ENCODE peak calls at places on chromosomes 16 and 17, in nine cellular contexts. M, I, T, J, K, P, Z, E and G are unnamed samples.

GRCh38 chr17:59327891-59328290 is 3.6 kb upstream of the YPEL2 start:
- DNase-seq in M (no peak), I (no peak), T (no peak), J (no peak), K (no peak), P (no peak), Z (no peak), E (no peak), G (no peak)

GRCh38 chr16:81242977-81243618 is 4.6 kb downstream of the BCO1 start:
- DNase-seq in M (no peak), I (no peak), T (no peak), J (no peak), K (no peak), P (no peak), Z (no peak), E (no peak), G (no peak)

GRCh38 chr17:67434061-67434525 is 57.0 kb downstream of the PITPNC1 start:
- DNase-seq in M (no peak), I (no peak), T (peak), J (no peak), K (no peak), P (no peak), Z (no peak), E (no peak), G (no peak)

GRCh38 chr16:2019500-2019899 is at the start of gene NPW:
- DNase-seq in M (no peak), I (no peak), T (no peak), J (peak), K (no peak), P (no peak), Z (no peak), E (no peak), G (no peak)

GRCh38 chr17:30995347-30995746 is 24.5 kb downstream of the RNF135 start:
- DNase-seq in M (no peak), I (no peak), T (no peak), J (no peak), K (no peak), P (no peak), Z (no peak), E (no peak), G (no peak)

GRCh38 chr17:74539281-74539820 is 6.6 kb downstream of the CD300C start:
- DNase-seq in M (no peak), I (no peak), T (no peak), J (no peak), K (no peak), P (peak), Z (no peak), E (no peak), G (no peak)

GRCh38 chr16:7400117-7400890 is 67.7 kb downstream of the RBFOX1 start:
- DNase-seq in M (no peak), I (no peak), T (no peak), J (no peak), K (no peak), P (no peak), Z (no peak), E (no peak), G (no peak)

GRCh38 chr17:82868715-82869131 is 28.9 kb upstream of the ZNF750 start:
- DNase-seq in M (no peak), I (no peak), T (no peak), J (no peak), K (no peak), P (no peak), Z (no peak), E (no peak), G (no peak)

GRCh38 chr17:72465191-72466024 is 344.6 kb downstream of the SOX9 start:
- DNase-seq in M (peak), I (no peak), T (no peak), J (no peak), K (peak), P (peak), Z (peak), E (peak), G (no peak)

GRCh38 chr16:15950167-15950854 is 895 bp downstream of the ABCC1 start:
- DNase-seq in M (no peak), I (peak), T (peak), J (peak), K (no peak), P (no peak), Z (peak), E (peak), G (no peak)

GRCh38 chr16:27222499-27223225 is 19.3 kb downstream of the KDM8 start:
- DNase-seq in M (peak), I (no peak), T (no peak), J (no peak), K (peak), P (no peak), Z (no peak), E (no peak), G (no peak)

GRCh38 chr16:27221576-27222498 is 18.5 kb downstream of the KDM8 start:
- DNase-seq in M (peak), I (no peak), T (no peak), J (no peak), K (peak), P (no peak), Z (no peak), E (no peak), G (no peak)

GRCh38 chr16:27224271-27224737 is 21.0 kb downstream of the KDM8 start:
- DNase-seq in M (no peak), I (no peak), T (no peak), J (no peak), K (no peak), P (no peak), Z (no peak), E (no peak), G (no peak)

GRCh38 chr16:27223701-27224100 is 20.4 kb downstream of the KDM8 start:
- DNase-seq in M (no peak), I (no peak), T (no peak), J (no peak), K (no peak), P (no peak), Z (no peak), E (no peak), G (no peak)

DNA sequence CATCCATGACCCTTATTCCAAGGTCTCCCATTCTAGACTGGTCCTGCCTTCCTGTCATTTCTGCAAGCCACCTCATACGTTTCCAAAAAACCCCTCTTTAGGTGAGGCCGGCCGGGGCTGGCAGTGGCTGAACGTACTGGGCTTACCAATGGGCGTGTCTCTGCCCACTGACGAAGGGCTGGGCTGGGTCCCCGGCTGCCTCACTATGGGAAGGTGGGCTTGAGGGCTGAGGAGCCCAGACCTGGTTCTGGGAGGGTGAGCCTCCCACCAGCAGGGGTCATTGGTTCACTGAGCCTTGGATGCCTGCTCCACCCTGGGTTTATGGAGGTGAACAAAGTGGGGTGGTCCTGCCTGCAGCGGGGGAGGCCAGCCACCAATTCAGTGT is 19.9 kb downstream of the KDM8 start:
- DNase-seq in M (no peak), I (no peak), T (no peak), J (no peak), K (no peak), P (no peak), Z (no peak), E (no peak), G (no peak)
- TF ChIP-seq CTCF in M (peak), I (peak), T (no peak), J (no peak), K (no peak), P (no peak), Z (peak), E (no peak), G (no peak)

GRCh38 chr17:48027322-48027981 is 10.1 kb downstream of the COPZ2 start:
- DNase-seq in M (no peak), I (no peak), T (no peak), J (no peak), K (no peak), P (no peak), Z (no peak), E (no peak), G (no peak)
- TF ChIP-seq CTCF in M (no peak), I (no peak), T (no peak), J (no peak), K (no peak), P (no peak), Z (no peak), E (no peak), G (no peak)

GRCh38 chr17:21275579-21276339 is 8.8 kb upstream of the MAP2K3 start:
- DNase-seq in M (no peak), I (peak), T (peak), J (peak), K (peak), P (peak), Z (peak), E (peak), G (peak)
- TF ChIP-seq CTCF in M (no peak), I (no peak), T (no peak), J (peak), K (no peak), P (no peak), Z (no peak), E (no peak), G (peak)

GRCh38 chr16:85988723-85989313 is 89.9 kb downstream of the IRF8 start:
- DNase-seq in M (no peak), I (no peak), T (no peak), J (no peak), K (no peak), P (no peak), Z (no peak), E (no peak), G (no peak)

GRCh38 chr16:85986931-85987749 is 88.2 kb downstream of the IRF8 start:
- DNase-seq in M (no peak), I (no peak), T (peak), J (peak), K (peak), P (peak), Z (no peak), E (no peak), G (no peak)

GRCh38 chr16:85989376-85989775 is 90.4 kb downstream of the IRF8 start:
- DNase-seq in M (no peak), I (no peak), T (no peak), J (no peak), K (no peak), P (no peak), Z (no peak), E (no peak), G (no peak)

GRCh38 chr16:85988306-85988705 is 89.3 kb downstream of the IRF8 start:
- DNase-seq in M (no peak), I (no peak), T (no peak), J (no peak), K (no peak), P (no peak), Z (no peak), E (no peak), G (no peak)

DNA sequence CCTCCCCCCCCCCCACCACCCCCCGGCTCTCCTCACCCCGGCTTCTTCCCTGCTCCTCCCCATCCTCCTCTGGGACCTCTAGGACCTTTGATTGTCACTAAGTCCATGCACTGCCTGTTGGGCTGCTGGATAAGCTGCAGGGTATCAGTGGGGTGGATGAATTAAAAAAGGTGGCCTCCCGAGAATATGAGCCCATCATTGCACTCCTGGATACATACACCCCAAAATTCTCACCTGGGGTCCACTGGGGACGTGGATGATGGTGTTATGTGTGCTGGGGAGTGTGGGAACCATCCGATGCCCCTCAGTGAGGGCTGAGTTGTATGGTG is 88.8 kb downstream of the IRF8 start:
- DNase-seq in M (no peak), I (no peak), T (no peak), J (no peak), K (no peak), P (no peak), Z (no peak), E (no peak), G (no peak)
- TF ChIP-seq CTCF in M (no peak), I (peak), T (peak), J (peak), K (no peak), P (no peak), Z (no peak), E (no peak), G (peak)

GRCh38 chr17:81537856-81538555 is 9.8 kb downstream of the FSCN2 start:
- DNase-seq in M (no peak), I (no peak), T (no peak), J (peak), K (peak), P (no peak), Z (no peak), E (no peak), G (no peak)
- TF ChIP-seq CTCF in M (no peak), I (no peak), T (no peak), J (no peak), K (no peak), P (no peak), Z (no peak), E (no peak), G (peak)

GRCh38 chr16:88783391-88784073 is 1.5 kb downstream of the PIEZO1 start:
- DNase-seq in M (no peak), I (peak), T (no peak), J (peak), K (no peak), P (peak), Z (no peak), E (peak), G (no peak)

GRCh38 chr16:88784074-88784855 is 755 bp downstream of the PIEZO1 start:
- DNase-seq in M (no peak), I (peak), T (no peak), J (peak), K (peak), P (peak), Z (peak), E (peak), G (no peak)

GRCh38 chr16:88784856-88785105 is 239 bp downstream of the PIEZO1 start:
- DNase-seq in M (no peak), I (no peak), T (no peak), J (no peak), K (no peak), P (no peak), Z (no peak), E (no peak), G (no peak)

GRCh38 chr16:88781140-88782077 is 3.6 kb downstream of the PIEZO1 start:
- DNase-seq in M (no peak), I (no peak), T (no peak), J (peak), K (no peak), P (no peak), Z (no peak), E (no peak), G (no peak)

DNA sequence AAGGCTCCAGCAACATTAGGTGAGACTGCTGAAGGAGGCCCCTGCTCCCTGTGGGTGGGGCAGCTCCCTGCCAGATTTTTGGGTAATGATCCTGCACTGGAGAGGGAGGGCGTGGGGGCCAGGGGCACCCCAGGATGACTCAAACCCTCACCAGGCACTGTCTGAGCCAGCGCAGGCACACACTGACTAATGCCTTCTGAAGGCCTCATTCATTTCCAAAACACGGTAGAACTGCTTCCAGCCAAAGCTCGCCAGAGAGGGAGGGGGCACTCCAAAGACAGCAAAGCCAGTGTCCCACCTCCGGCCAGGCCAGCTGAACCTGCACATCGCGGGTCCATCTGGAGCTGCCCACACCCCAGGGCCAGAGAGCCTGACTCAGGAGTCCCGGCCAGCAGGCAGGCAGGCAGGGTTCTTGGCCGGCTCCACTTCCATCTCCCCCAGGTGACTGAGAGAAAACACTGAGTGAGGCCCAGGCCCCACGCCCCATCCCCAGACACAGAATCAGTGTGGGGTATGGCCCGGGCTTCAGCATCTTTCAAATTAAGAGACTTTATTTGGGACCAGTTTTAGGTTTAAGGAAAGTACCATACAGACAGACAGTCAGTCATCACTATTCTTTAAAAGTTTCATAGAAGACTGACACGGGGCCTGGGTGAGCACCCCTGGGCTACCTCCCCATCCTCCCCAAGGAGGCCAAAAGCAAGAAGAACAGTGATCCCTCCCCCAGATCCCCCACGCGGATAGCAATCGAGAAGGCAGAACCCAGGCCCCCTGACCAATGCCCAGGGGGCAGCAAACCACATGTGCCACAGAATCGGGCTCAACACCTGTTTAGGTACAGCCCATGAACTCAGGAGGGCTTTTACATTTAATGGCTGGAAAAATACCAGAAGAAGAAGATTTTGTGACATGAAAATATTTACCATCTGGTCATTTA is 2.3 kb downstream of the PIEZO1 start:
- DNase-seq in M (no peak), I (peak), T (no peak), J (peak), K (no peak), P (no peak), Z (peak), E (peak), G (no peak)
- TF ChIP-seq CTCF in M (no peak), I (no peak), T (no peak), J (no peak), K (no peak), P (no peak), Z (no peak), E (no peak), G (no peak)

GRCh38 chr17:9979463-9979995 is 74.5 kb upstream of the RCVRN start:
- DNase-seq in M (no peak), I (no peak), T (no peak), J (no peak), K (peak), P (no peak), Z (no peak), E (no peak), G (no peak)

GRCh38 chr17:9981344-9981915 is 76.4 kb upstream of the RCVRN start:
- DNase-seq in M (no peak), I (no peak), T (no peak), J (no peak), K (no peak), P (no peak), Z (no peak), E (no peak), G (no peak)

GRCh38 chr17:9985622-9986021 is 80.6 kb upstream of the RCVRN start:
- DNase-seq in M (no peak), I (no peak), T (no peak), J (no peak), K (no peak), P (no peak), Z (no peak), E (no peak), G (no peak)

GRCh38 chr17:9984768-9985167 is 79.7 kb upstream of the RCVRN start:
- DNase-seq in M (no peak), I (no peak), T (no peak), J (no peak), K (no peak), P (no peak), Z (no peak), E (no peak), G (no peak)

DNA sequence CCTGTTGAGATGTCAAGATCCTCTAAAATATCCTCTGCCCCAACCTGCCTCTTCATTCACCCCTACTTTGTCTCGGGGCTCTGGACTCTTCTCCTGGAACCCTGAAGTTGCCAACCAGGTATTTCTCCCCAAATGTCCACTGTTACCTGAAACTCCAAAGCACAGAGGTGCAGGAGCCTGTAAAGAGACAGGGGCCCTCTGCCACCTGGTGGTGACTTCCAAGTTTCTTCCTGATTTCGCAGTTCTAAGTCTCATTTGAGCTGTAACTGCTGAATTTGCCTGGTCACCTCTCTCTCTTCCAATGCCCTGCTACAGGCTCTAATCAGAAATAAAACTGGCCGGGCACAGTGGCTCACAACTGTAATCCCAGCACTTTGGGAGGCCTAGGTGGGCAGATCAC is 77.1 kb upstream of the RCVRN start:
- DNase-seq in M (no peak), I (no peak), T (no peak), J (no peak), K (no peak), P (no peak), Z (no peak), E (no peak), G (no peak)
- TF ChIP-seq CTCF in M (peak), I (no peak), T (no peak), J (peak), K (no peak), P (no peak), Z (peak), E (peak), G (peak)

GRCh38 chr17:78174332-78174869 is 6.0 kb downstream of the SYNGR2 start:
- DNase-seq in M (no peak), I (peak), T (no peak), J (no peak), K (peak), P (peak), Z (no peak), E (peak), G (no peak)
- TF ChIP-seq CTCF in M (no peak), I (peak), T (no peak), J (no peak), K (peak), P (peak), Z (no peak), E (peak), G (no peak)

DNA sequence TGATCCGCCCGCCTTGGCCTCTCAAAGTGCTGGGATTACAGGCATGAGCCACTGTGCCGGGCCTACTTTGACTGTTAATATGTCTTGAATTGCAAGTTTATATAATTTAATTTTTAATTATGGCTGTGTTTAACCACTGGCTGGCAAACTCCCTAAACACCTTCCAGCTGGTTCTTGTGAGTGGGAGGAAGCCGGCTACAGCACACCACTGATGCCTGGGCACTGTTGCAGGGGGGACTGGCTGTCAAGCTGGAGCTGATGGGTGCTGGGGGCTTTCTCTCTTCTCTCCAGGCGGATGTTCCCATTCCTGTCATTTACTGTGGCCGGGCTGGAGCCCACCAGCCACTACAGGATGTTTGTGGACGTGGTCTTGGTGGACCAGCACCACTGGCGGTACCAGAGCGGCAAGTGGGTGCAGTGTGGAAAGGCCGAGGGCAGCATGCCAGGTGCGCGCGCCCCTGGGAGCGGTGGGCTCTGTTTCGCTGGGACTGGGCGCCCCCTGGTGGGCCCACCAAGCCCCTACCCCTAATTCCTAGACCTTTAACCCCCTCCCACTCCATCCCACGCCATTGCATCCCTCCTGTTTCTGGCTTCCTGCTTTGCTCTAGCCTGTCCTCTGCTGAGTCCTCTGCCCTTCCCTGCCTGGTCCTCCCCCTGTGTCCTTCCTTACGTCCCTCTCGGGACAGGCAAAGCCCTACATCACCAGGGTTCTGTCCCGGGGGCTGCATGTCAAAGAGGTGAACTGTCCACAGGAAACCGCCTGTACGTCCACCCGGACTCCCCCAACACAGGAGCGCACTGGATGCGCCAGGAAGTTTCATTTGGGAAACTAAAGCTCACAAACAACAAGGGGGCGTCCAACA is 9.5 kb downstream of the TBX21 start:
- DNase-seq in M (no peak), I (no peak), T (no peak), J (peak), K (no peak), P (no peak), Z (no peak), E (no peak), G (peak)
- TF ChIP-seq CTCF in M (peak), I (peak), T (peak), J (peak), K (no peak), P (no peak), Z (peak), E (peak), G (peak)

GRCh38 chr16:68902376-68903345 is 59.3 kb downstream of the TANGO6 start:
- DNase-seq in M (no peak), I (peak), T (no peak), J (peak), K (peak), P (no peak), Z (peak), E (peak), G (no peak)
- TF ChIP-seq CTCF in M (peak), I (peak), T (no peak), J (peak), K (peak), P (peak), Z (peak), E (peak), G (peak)